ENCODE peak calls at places on chromosome 12, in seven cellular contexts. Z, A, L, S, Q, B and G are unnamed samples.
A peak's percentile ranks its signal among the peaks of the same experiment; 100 is the strongest.

GRCh38 chr12:104672501-104673265 is 215.9 kb downstream of the CHST11 start:
- DNase-seq in L (peak; percentile 16), Z (no peak), B (no peak), Q (no peak), S (peak; percentile 19), A (peak; percentile 83), G (peak; percentile 97)

GRCh38 chr12:97536353-97536752 is 73.7 kb downstream of the RMST start:
- DNase-seq in Q (no peak), S (no peak), L (no peak), A (no peak), B (no peak), Z (no peak), G (no peak)

GRCh38 chr12:62655524-62656160 is 189.0 kb downstream of the MON2 start:
- DNase-seq in Q (no peak), Z (no peak), B (no peak), L (no peak), A (no peak), S (no peak), G (no peak)

GRCh38 chr12:43840338-43840737 is 4.5 kb downstream of the TMEM117 start:
- DNase-seq in Z (no peak), A (no peak), B (no peak), L (no peak), S (no peak), Q (no peak), G (no peak)

GRCh38 chr12:51374856-51375255 is 16.4 kb downstream of the GALNT6 start:
- DNase-seq in L (no peak), Q (no peak), A (no peak), S (no peak), B (no peak), Z (no peak), G (no peak)

GRCh38 chr12:2084553-2085296 is 31.9 kb downstream of the CACNA1C start:
- DNase-seq in S (no peak), Q (no peak), L (peak; percentile 48), Z (no peak), B (no peak), A (no peak), G (no peak)

GRCh38 chr12:100900808-100901207 is 106.2 kb downstream of the ANO4 start:
- DNase-seq in B (no peak), A (no peak), Q (no peak), L (no peak), Z (no peak), S (no peak), G (no peak)

GRCh38 chr12:22286569-22286968 is 47.9 kb downstream of the ST8SIA1 start:
- DNase-seq in A (peak; percentile 80), Z (no peak), B (no peak), S (no peak), L (peak; percentile 97), Q (no peak), G (no peak)

GRCh38 chr12:15982471-15982870 is 71.3 kb downstream of the DERA start:
- DNase-seq in L (peak; percentile 62), B (no peak), A (no peak), Q (no peak), Z (no peak), S (peak; percentile 15), G (no peak)
- TF ChIP-seq CTCF in L (peak; percentile 62), B (no peak), A (peak; percentile 46), Q (peak; percentile 23), Z (peak; percentile 28), S (no peak), G (peak; percentile 63)

DNA sequence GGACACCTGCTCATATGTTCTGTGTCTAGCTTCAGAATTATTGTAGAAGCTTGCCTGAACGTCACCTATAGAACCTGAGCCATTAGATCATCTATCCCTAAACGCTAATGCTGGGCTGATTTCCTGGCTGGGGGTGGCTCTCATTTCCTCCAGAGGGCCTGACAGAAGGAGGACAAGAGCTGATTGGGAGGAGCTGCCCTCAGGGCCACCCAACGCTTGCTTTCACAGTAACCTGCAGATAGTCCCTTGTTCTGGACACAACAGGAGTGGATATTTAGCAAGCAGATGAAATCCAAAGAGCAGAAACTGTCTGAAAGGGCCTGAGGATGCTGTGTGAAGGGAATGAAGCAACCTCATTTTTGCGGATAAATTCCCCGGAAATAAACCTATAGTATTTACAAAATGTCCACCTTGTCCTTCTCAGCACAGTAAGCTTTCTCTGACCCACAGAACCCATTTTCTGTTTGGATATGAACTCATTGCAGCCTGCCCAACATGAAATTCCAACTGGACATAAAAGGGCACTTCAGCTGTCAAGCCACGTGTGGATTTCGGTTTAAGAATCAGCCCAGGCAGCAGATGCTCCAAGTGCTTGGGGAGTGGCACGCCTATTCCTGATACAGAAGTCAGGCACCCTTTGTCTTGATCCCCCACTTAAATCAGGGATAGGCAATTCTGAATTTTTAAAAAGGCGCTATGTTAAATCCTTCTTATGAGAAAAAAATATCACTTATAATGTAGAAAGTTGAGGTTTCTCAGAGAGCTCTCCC is 32.8 kb upstream of the TUBA1C start:
- DNase-seq in Q (no peak), S (no peak), B (no peak), A (no peak), L (peak; percentile 20), Z (no peak), G (no peak)
- H3K4me3 ChIP-seq in Q (peak overlapping the region; percentile 59), S (no peak overlapping the region), B (no peak overlapping the region), A (no peak overlapping the region), L (no peak overlapping the region), Z (no peak overlapping the region), G (no peak overlapping the region)

GRCh38 chr12:124150176-124150575 is 144.7 kb upstream of the RFLNA start:
- DNase-seq in A (no peak), B (no peak), Q (no peak), S (no peak), L (no peak), Z (no peak), G (no peak)

GRCh38 chr12:124152733-124153132 is 142.2 kb upstream of the RFLNA start:
- DNase-seq in A (no peak), Q (no peak), L (no peak), S (no peak), B (no peak), Z (no peak), G (no peak)

GRCh38 chr12:124151583-124151982 is 143.3 kb upstream of the RFLNA start:
- DNase-seq in A (no peak), Z (no peak), L (no peak), S (no peak), B (no peak), Q (no peak), G (no peak)

GRCh38 chr12:124155711-124156110 is 139.2 kb upstream of the RFLNA start:
- DNase-seq in A (no peak), S (no peak), B (no peak), Z (no peak), L (no peak), Q (no peak), G (no peak)

GRCh38 chr12:124153396-124153795 is 141.5 kb upstream of the RFLNA start:
- DNase-seq in A (no peak), L (no peak), S (no peak), Q (no peak), B (no peak), Z (no peak), G (no peak)
- TF ChIP-seq CTCF in A (no peak), L (no peak), S (no peak), Q (no peak), B (no peak), Z (no peak), G (no peak)

DNA sequence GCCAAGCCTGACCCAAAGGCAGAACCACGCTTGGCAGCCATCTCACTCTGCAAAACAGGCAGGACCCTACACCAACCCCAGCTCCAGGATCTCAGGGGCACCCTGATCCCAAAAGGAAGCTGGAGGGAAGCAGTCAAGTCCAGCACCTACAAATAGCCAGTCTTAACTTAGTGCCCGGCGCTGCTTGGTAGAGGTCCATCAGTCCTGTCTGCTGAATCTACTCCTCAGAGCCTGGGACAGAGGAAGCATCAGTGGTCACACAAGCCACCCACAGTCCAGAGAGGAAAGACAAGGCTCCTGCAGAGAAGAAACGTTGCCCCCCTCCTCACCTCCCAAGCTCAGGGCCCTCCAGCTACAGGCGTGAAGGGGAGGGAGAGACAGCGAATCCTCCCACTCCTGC is 1.4 kb downstream of the PXN start:
- DNase-seq in A (no peak), B (no peak), L (no peak), Z (no peak), S (no peak), Q (no peak), G (no peak)
- H3K4me3 ChIP-seq in A (peak overlapping the region; percentile 92), B (peak overlapping the region; percentile 75), L (peak overlapping the region; percentile 93), Z (peak overlapping the region; percentile 97), S (peak overlapping the region; percentile 99), Q (peak overlapping the region; percentile 98), G (peak overlapping the region; percentile 82)

GRCh38 chr12:124389537-124390441 is 94.9 kb downstream of the RFLNA start:
- DNase-seq in Q (no peak), L (no peak), B (no peak), S (no peak), A (no peak), Z (peak; percentile 48), G (no peak)

GRCh38 chr12:124390442-124391116 is 95.7 kb downstream of the RFLNA start:
- DNase-seq in A (no peak), L (peak; percentile 73), B (peak; percentile 60), Q (no peak), S (peak; percentile 77), Z (peak; percentile 63), G (no peak)

GRCh38 chr12:124387510-124387855 is 92.6 kb downstream of the RFLNA start:
- DNase-seq in A (no peak), S (no peak), Z (no peak), Q (no peak), B (peak; percentile 47), L (no peak), G (no peak)

GRCh38 chr12:124388038-124388676 is 93.3 kb downstream of the RFLNA start:
- DNase-seq in Z (no peak), A (no peak), S (no peak), B (no peak), Q (no peak), L (no peak), G (no peak)

GRCh38 chr12:124388679-124389536 is 94.0 kb downstream of the RFLNA start:
- DNase-seq in B (peak; percentile 86), A (no peak), Q (peak; percentile 97), Z (peak; percentile 85), S (peak; percentile 74), L (peak; percentile 94), G (no peak)
- TF ChIP-seq CTCF in B (no peak), A (no peak), Q (no peak), Z (no peak), S (no peak), L (no peak), G (no peak)

GRCh38 chr12:56296207-56296785 is 3.8 kb downstream of the CS start:
- DNase-seq in B (no peak), S (no peak), Z (no peak), L (no peak), Q (no peak), A (no peak), G (no peak)
- H3K4me3 ChIP-seq in B (no peak overlapping the region), S (no peak overlapping the region), Z (no peak overlapping the region), L (no peak overlapping the region), Q (no peak overlapping the region), A (no peak overlapping the region), G (no peak overlapping the region)

DNA sequence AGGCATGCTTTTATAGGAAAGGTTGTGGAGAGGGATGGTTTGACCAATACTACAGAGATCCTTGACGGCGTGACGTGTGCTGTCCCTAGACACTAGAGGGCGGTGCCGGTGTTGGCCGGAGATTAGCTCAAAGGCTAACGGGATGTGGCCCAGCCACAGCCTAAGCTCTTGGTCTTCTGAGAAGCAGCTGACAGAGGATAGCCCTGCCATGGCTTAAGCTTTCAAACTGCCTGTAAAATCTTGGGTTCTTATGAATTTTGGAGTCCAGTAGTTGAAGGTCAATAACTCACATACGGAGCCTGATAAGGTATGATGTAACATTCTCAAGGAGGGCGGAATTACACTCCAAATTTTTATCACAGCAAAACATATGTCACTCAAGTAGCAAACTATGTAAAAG is 515.7 kb upstream of the ATXN7L3B start:
- DNase-seq in L (peak; percentile 69), Q (no peak), Z (peak; percentile 9), S (peak; percentile 22), A (peak; percentile 14), B (peak; percentile 40), G (no peak)
- TF ChIP-seq CTCF in L (peak; percentile 81), Q (no peak), Z (peak; percentile 11), S (peak; percentile 80), A (peak; percentile 89), B (no peak), G (peak; percentile 80)